ENCODE peak calls at places on chromosomes 5 and 9, in six cellular contexts. U is ACHN; E is WTC11; W is stimulated activated CD4-positive, alpha-beta T cell treated with anti-CD3 and anti-CD28 coated beads, Interleukin-12 subunit alpha, Interleukin-12 subunit beta, amount 100 ng/mL, for 24 hours; K is SK-N-DZ; S is GM06990. V is an unnamed sample.

GRCh38 chr9:15231788-15232635 is 75.0 kb downstream of the TTC39B start:
- DNase-seq in U (peak), S (peak), K (peak), E (peak), W (no peak), V (peak)

GRCh38 chr5:129652353-129653138 is 95.3 kb upstream of the MINAR2 start:
- DNase-seq in K (no peak), S (no peak), E (no peak), W (no peak), U (no peak), V (no peak)

GRCh38 chr9:124553738-124554137 is 46.5 kb upstream of the NR5A1 start:
- DNase-seq in W (no peak), U (peak), E (no peak), S (no peak), K (no peak), V (no peak)

GRCh38 chr9:38107405-38107804 is 38.4 kb upstream of the SHB start:
- DNase-seq in U (no peak), E (no peak), W (no peak), K (no peak), S (no peak), V (no peak)

GRCh38 chr9:90009447-90009846 is 404.6 kb downstream of the GADD45G start:
- DNase-seq in E (no peak), S (no peak), K (no peak), U (no peak), W (no peak), V (no peak)

GRCh38 chr9:129803679-129804065 is 688 bp downstream of the TOR1B start:
- DNase-seq in K (no peak), W (no peak), E (no peak), U (peak), S (no peak), V (peak)

GRCh38 chr5:98102926-98103325 is 670.5 kb upstream of the RGMB start:
- DNase-seq in W (no peak), E (no peak), U (no peak), K (no peak), S (no peak), V (no peak)

GRCh38 chr5:171311698-171312083 is 2.6 kb downstream of the TLX3 start:
- DNase-seq in S (no peak), K (no peak), E (no peak), W (no peak), U (no peak), V (no peak)

GRCh38 chr9:112338561-112338960 is 5.1 kb upstream of the PTBP3 start:
- DNase-seq in W (no peak), U (peak), K (no peak), E (no peak), S (no peak), V (no peak)

GRCh38 chr9:124500796-124501611 is 6.2 kb downstream of the NR5A1 start:
- DNase-seq in W (no peak), K (no peak), E (no peak), S (no peak), U (no peak), V (no peak)

GRCh38 chr5:154784856-154785255 is 29.7 kb downstream of the LARP1 start:
- DNase-seq in S (no peak), U (no peak), E (no peak), K (no peak), W (no peak), V (no peak)

GRCh38 chr5:143008809-143009521 is 238.8 kb downstream of the ARHGAP26 start:
- DNase-seq in S (peak), U (peak), E (no peak), K (no peak), W (peak), V (no peak)

GRCh38 chr9:133188006-133188842 is 20.8 kb downstream of the OBP2B start:
- DNase-seq in S (no peak), W (no peak), E (peak), K (peak), U (peak), V (peak)

GRCh38 chr9:88953401-88954029 is 37.8 kb upstream of the S1PR3 start:
- DNase-seq in E (no peak), U (no peak), S (no peak), K (no peak), W (no peak), V (no peak)

GRCh38 chr5:139837711-139838380 is 42.2 kb downstream of the PSD2 start:
- DNase-seq in E (no peak), S (no peak), K (no peak), W (no peak), U (no peak), V (no peak)

GRCh38 chr5:150583541-150584225 is 56.8 kb upstream of the SYNPO start:
- DNase-seq in E (no peak), W (no peak), U (no peak), K (no peak), S (no peak), V (no peak)

GRCh38 chr5:10684303-10685086 is 76.5 kb downstream of the DAP start:
- DNase-seq in S (peak), W (no peak), E (no peak), K (no peak), U (no peak), V (no peak)

GRCh38 chr5:1975406-1975715 is 92.6 kb upstream of the IRX4 start:
- DNase-seq in S (no peak), U (no peak), K (no peak), W (no peak), E (no peak), V (no peak)

GRCh38 chr5:130333089-130333488 is 428.8 kb downstream of the CHSY3 start:
- DNase-seq in E (no peak), K (no peak), U (peak), W (no peak), S (no peak), V (no peak)

GRCh38 chr5:180204420-180204819 is 4.6 kb downstream of the RASGEF1C start:
- DNase-seq in K (no peak), W (no peak), U (no peak), E (no peak), S (no peak), V (no peak)

GRCh38 chr5:9437741-9438240 is 108.1 kb downstream of the SEMA5A start:
- DNase-seq in U (no peak), S (no peak), K (no peak), E (no peak), W (no peak), V (no peak)

GRCh38 chr5:147558826-147559225 is 49.0 kb upstream of the DPYSL3 start:
- DNase-seq in W (no peak), K (peak), E (peak), S (no peak), U (peak), V (peak)

GRCh38 chr5:133945561-133945960 is 22.9 kb downstream of the C5orf15 start:
- DNase-seq in S (no peak), E (no peak), K (no peak), U (no peak), W (no peak), V (no peak)

GRCh38 chr5:14399054-14399657 is 182.4 kb upstream of the OTULINL start:
- DNase-seq in S (no peak), W (no peak), U (peak), K (peak), E (no peak), V (peak)

GRCh38 chr5:2353871-2354440 is 397.5 kb downstream of the IRX2 start:
- DNase-seq in W (no peak), K (no peak), U (no peak), E (no peak), S (no peak), V (no peak)

GRCh38 chr5:160542840-160543239 is 121.2 kb downstream of the PTTG1 start:
- DNase-seq in S (no peak), W (no peak), E (no peak), K (no peak), U (no peak), V (peak)

GRCh38 chr5:158194561-158194961 is 335.6 kb upstream of the CLINT1 start:
- DNase-seq in E (no peak), U (no peak), W (no peak), S (no peak), K (no peak), V (no peak)

GRCh38 chr5:19853616-19854240 is 134.3 kb downstream of the CDH18 start:
- DNase-seq in S (no peak), K (no peak), W (no peak), U (no peak), E (no peak), V (no peak)

GRCh38 chr9:101594796-101595195 is at the start of gene PPP3R2:
- DNase-seq in S (no peak), E (no peak), K (no peak), U (no peak), W (no peak), V (no peak)

GRCh38 chr5:136560111-136560510 is 194.8 kb upstream of the TRPC7 start:
- DNase-seq in K (no peak), E (no peak), U (no peak), S (no peak), W (no peak), V (no peak)

GRCh38 chr9:34337404-34337803 is 8.0 kb downstream of the NUDT2 start:
- DNase-seq in S (no peak), W (no peak), E (no peak), U (no peak), K (no peak), V (no peak)